ENCODE peak calls at places on chromosomes 12 and 14, in six cellular contexts. I is fibroblast of lung; U is substantia nigra; M is CD4-positive, alpha-beta T cell; Z is dorsolateral prefrontal cortex; J is uterus. O is an unnamed sample.

GRCh38 chr14:101979666-101980065 is 15.3 kb downstream of the DYNC1H1 start:
- DNase-seq in I (peak; percentile 26), M (no peak), U (no peak), Z (no peak), J (no peak), O (no peak)

GRCh38 chr12:12443482-12443881 is 86.6 kb downstream of the BORCS5 start:
- DNase-seq in I (peak; percentile 77), J (peak; percentile 65), Z (no peak), M (no peak), U (no peak), O (no peak)

GRCh38 chr12:969821-970220 is 20.3 kb upstream of the RAD52 start:
- DNase-seq in I (no peak), J (no peak), Z (no peak), M (no peak), U (no peak), O (peak; percentile 32)

GRCh38 chr14:22976620-22977433 is 5.5 kb downstream of the AJUBA start:
- DNase-seq in J (no peak), Z (no peak), I (peak; percentile 55), M (no peak), U (no peak), O (no peak)

GRCh38 chr12:10716277-10716676 is 6.8 kb downstream of the YBX3 start:
- DNase-seq in J (no peak), Z (no peak), I (no peak), U (no peak), M (no peak), O (no peak)

GRCh38 chr14:35386673-35387125 is 17.9 kb downstream of the NFKBIA start:
- DNase-seq in J (no peak), M (no peak), I (no peak), U (no peak), Z (no peak), O (no peak)

GRCh38 chr12:104458645-104459555 is 2.2 kb downstream of the CHST11 start:
- DNase-seq in I (peak; percentile 52), J (no peak), M (peak; percentile 41), Z (no peak), U (peak; percentile 3), O (no peak)

GRCh38 chr12:131912526-131913274 is 16.4 kb upstream of the PUS1 start:
- DNase-seq in I (peak; percentile 90), Z (no peak), J (peak; percentile 77), M (no peak), U (no peak), O (peak; percentile 46)

GRCh38 chr14:96106891-96107290 is 67.7 kb downstream of the C14orf132 start:
- DNase-seq in U (no peak), I (no peak), Z (no peak), J (no peak), M (no peak), O (no peak)

GRCh38 chr12:49133590-49133989 is 2.4 kb upstream of the TUBA1B start:
- DNase-seq in U (no peak), M (no peak), I (no peak), J (no peak), Z (no peak), O (no peak)

GRCh38 chr14:61662437-61663311 is 32.6 kb upstream of the HIF1A start:
- DNase-seq in J (no peak), Z (no peak), I (peak; percentile 83), U (no peak), M (no peak), O (no peak)

GRCh38 chr14:36988568-36988967 is 183.8 kb downstream of the SLC25A21 start:
- DNase-seq in I (peak; percentile 52), U (no peak), J (no peak), Z (no peak), M (no peak), O (no peak)

GRCh38 chr14:50954811-50955372 is 10.6 kb upstream of the PYGL start:
- DNase-seq in U (no peak), M (no peak), J (no peak), I (peak; percentile 69), Z (peak; percentile 28), O (no peak)

GRCh38 chr14:102821252-102821651 is 44.0 kb downstream of the TRAF3 start:
- DNase-seq in U (no peak), Z (no peak), J (no peak), I (no peak), M (no peak), O (no peak)

GRCh38 chr14:99578541-99579044 is 25.4 kb downstream of the CCDC85C start:
- DNase-seq in U (no peak), I (no peak), Z (no peak), J (peak; percentile 69), M (no peak), O (no peak)

GRCh38 chr12:47844264-47845020 is 24.7 kb upstream of the HDAC7 start:
- DNase-seq in M (no peak), I (no peak), J (no peak), U (no peak), Z (no peak), O (no peak)

GRCh38 chr12:78584695-78585094 is 279.9 kb upstream of the SYT1 start:
- DNase-seq in Z (no peak), J (no peak), U (no peak), M (no peak), I (peak; percentile 16), O (no peak)

GRCh38 chr12:89731614-89732013 is 23.0 kb upstream of the ATP2B1 start:
- DNase-seq in Z (no peak), M (no peak), U (no peak), J (no peak), I (peak; percentile 58), O (no peak)

GRCh38 chr14:65502676-65503124 is 90.2 kb downstream of the FUT8 start:
- DNase-seq in Z (no peak), M (no peak), U (no peak), I (peak; percentile 88), J (no peak), O (no peak)

GRCh38 chr14:26596722-26597030 is 1.2 kb downstream of the NOVA1 start:
- DNase-seq in U (no peak), J (peak; percentile 26), I (peak; percentile 5), M (no peak), Z (peak; percentile 23), O (no peak)

GRCh38 chr12:106213721-106214121 is 34.1 kb downstream of the CKAP4 start:
- DNase-seq in M (no peak), Z (no peak), J (no peak), U (no peak), I (no peak), O (no peak)

GRCh38 chr14:90605430-90605829 is 208.6 kb downstream of the CALM1 start:
- DNase-seq in U (no peak), I (no peak), Z (no peak), J (no peak), M (no peak), O (no peak)

GRCh38 chr12:13680916-13681315 is 300.5 kb downstream of the GRIN2B start:
- DNase-seq in U (no peak), Z (no peak), J (no peak), M (no peak), I (no peak), O (peak; percentile 15)

GRCh38 chr12:81610955-81611889 is 147.9 kb downstream of the PPFIA2 start:
- DNase-seq in I (no peak), J (no peak), Z (no peak), M (no peak), U (no peak), O (no peak)

GRCh38 chr12:52835271-52836041 is 1.3 kb upstream of the KRT79 start:
- DNase-seq in U (no peak), I (no peak), J (no peak), Z (no peak), M (no peak), O (no peak)
- H3K27ac ChIP-seq in U (no peak overlapping the region), I (no peak overlapping the region), J (no peak overlapping the region), Z (no peak overlapping the region), M (no peak overlapping the region), O (no peak overlapping the region)

GRCh38 chr12:124454735-124455134 is 112.7 kb downstream of the NCOR2 start:
- DNase-seq in Z (no peak), U (no peak), I (peak; percentile 63), J (no peak), M (no peak), O (no peak)

GRCh38 chr12:124455336-124455735 is 112.1 kb downstream of the NCOR2 start:
- DNase-seq in J (no peak), I (no peak), M (no peak), Z (no peak), U (no peak), O (no peak)

GRCh38 chr12:124457287-124458219 is 109.9 kb downstream of the NCOR2 start:
- DNase-seq in J (peak; percentile 84), I (peak; percentile 47), U (no peak), Z (peak; percentile 88), M (no peak), O (peak; percentile 54)

GRCh38 chr12:124456652-124457152 is 110.7 kb downstream of the NCOR2 start:
- DNase-seq in I (no peak), J (no peak), U (no peak), Z (no peak), M (no peak), O (no peak)

DNA sequence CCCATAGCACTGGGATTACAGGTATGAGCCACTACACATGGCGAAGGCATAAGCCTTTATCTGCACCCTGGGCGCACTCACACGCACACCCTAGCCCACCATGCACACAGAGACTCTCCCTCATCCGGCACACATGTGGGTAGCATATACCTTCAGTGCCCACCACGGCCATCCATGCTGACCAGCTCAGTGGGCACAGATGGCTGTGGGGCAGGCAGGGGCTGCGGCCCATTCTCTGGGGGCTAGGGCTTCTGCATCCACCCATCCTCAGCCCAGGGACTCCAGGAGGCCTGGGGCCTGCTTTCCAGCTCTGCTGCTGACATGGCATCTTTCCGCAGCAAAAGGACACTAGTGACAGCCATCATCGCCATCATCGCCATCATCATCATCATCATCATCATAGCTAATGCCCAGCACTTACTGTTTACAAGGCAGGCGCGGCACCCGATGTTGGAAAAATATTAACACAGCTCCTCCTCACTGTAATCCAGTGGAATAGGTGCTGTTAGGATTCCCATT is 111.2 kb downstream of the NCOR2 start:
- DNase-seq in U (no peak), J (no peak), M (no peak), Z (no peak), I (no peak), O (no peak)
- H3K27ac ChIP-seq in U (no peak overlapping the region), J (peak overlapping the region; percentile 94), M (no peak overlapping the region), Z (peak overlapping the region; percentile 86), I (no peak overlapping the region), O (no peak overlapping the region)

DNA sequence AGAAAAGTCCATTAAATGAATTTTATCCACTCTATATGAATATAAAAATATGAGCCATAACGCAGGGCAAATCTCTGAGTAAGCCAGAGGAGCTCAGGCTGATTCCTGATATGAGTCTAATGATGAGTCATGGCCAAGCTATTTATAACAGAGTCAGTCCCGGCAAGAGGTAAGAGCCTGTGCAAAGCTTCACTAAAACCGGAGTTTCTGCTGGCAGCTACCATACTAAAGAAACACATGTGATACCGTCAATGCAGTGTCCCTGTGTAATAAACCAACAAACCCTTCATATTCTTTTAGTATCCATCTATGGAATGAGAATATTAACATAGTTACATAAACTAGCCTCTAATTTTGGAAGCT is 319.4 kb downstream of the KCNC2 start:
- DNase-seq in U (no peak), Z (no peak), I (peak; percentile 91), J (no peak), M (no peak), O (peak; percentile 13)
- H3K27ac ChIP-seq in U (no peak overlapping the region), Z (peak overlapping the region; percentile 69), I (no peak overlapping the region), J (no peak overlapping the region), M (no peak overlapping the region), O (peak overlapping the region; percentile 67)

DNA sequence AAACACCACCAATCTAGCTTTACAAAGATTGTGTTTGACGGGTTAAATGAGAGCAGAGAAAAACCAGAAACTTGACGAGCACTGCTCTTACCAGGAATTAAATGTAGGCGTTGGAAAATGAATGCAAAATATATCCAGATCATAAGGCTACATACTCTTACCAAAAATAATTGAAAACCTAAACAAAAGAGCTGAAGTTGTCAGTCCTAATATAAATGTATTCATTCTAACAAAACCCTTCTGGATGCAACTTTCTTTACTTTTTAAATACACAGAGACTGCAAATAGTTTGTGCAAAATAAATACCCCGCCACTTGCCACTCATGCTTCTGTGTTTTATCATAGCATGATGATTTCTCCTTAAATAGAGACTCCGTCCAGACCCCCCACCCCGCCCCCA is 32.7 kb downstream of the RAD9B start:
- DNase-seq in J (no peak), I (no peak), M (no peak), U (no peak), Z (no peak), O (no peak)
- H3K27ac ChIP-seq in J (no peak overlapping the region), I (no peak overlapping the region), M (no peak overlapping the region), U (no peak overlapping the region), Z (no peak overlapping the region), O (no peak overlapping the region)